ENCODE peak calls at places on chromosomes 7 and 10, in ten cellular contexts. J is breast epithelium; G is CD8-positive, alpha-beta T cell; C is fibroblast of pulmonary artery; M is neural crest cell; E is PC-3; Q is astrocyte of the spinal cord; K is nephron progenitor cell; S is lower lobe of right lung; L is HepG2. Z is an unnamed sample.

GRCh38 chr10:110387983-110388681 is 83.4 kb upstream of the SMNDC1 start:
- DNase-seq in J (no peak), G (no peak), C (peak; percentile 41), M (no peak), E (no peak), Q (no peak), K (no peak), S (no peak), L (no peak), Z (peak; percentile 80)

GRCh38 chr10:7475046-7475860 is 64.4 kb upstream of the SFMBT2 start:
- DNase-seq in J (no peak), G (no peak), C (no peak), M (peak; percentile 9), E (no peak), Q (peak; percentile 5), K (peak; percentile 35), S (no peak), L (no peak), Z (peak; percentile 1)

GRCh38 chr10:123798856-123799255 is 92.8 kb downstream of the CPXM2 start:
- DNase-seq in J (no peak), G (no peak), C (no peak), M (no peak), E (no peak), Q (no peak), K (no peak), S (no peak), L (no peak), Z (no peak)

GRCh38 chr10:101612872-101613271 is 24.8 kb downstream of the DPCD start:
- DNase-seq in J (no peak), G (no peak), C (no peak), M (no peak), E (no peak), Q (no peak), K (no peak), S (no peak), L (no peak), Z (no peak)

GRCh38 chr10:71217266-71218045 is 5.1 kb downstream of the UNC5B start:
- DNase-seq in J (no peak), G (no peak), C (no peak), M (no peak), E (no peak), Q (peak; percentile 29), K (peak; percentile 67), S (no peak), L (no peak), Z (peak; percentile 58)

GRCh38 chr10:70445718-70446485 is 4.4 kb upstream of the NODAL start:
- DNase-seq in J (no peak), G (no peak), C (peak; percentile 37), M (no peak), E (no peak), Q (peak; percentile 49), K (no peak), S (no peak), L (no peak), Z (peak; percentile 55)

GRCh38 chr10:43846187-43846680 is 197.6 kb upstream of the ZNF32 start:
- DNase-seq in J (no peak), G (peak; percentile 64), C (peak; percentile 60), M (no peak), E (no peak), Q (peak; percentile 22), K (no peak), S (no peak), L (no peak), Z (peak; percentile 80)

GRCh38 chr7:113790025-113790424 is 128.8 kb downstream of the PPP1R3A start:
- DNase-seq in J (no peak), G (no peak), C (no peak), M (no peak), E (no peak), Q (no peak), K (no peak), S (no peak), L (no peak), Z (no peak)

GRCh38 chr7:2997014-2997413 is 46.7 kb downstream of the CARD11 start:
- DNase-seq in J (no peak), G (no peak), C (no peak), M (no peak), E (no peak), Q (no peak), K (no peak), S (no peak), L (no peak), Z (no peak)

GRCh38 chr10:95295031-95295755 is 4.4 kb upstream of the PDLIM1 start:
- DNase-seq in J (peak; percentile 26), G (peak; percentile 60), C (peak; percentile 60), M (no peak), E (no peak), Q (peak; percentile 60), K (peak; percentile 38), S (peak; percentile 78), L (no peak), Z (peak; percentile 26)

GRCh38 chr7:12583181-12583580 is 12.7 kb downstream of the SCIN start:
- DNase-seq in J (no peak), G (no peak), C (no peak), M (no peak), E (no peak), Q (no peak), K (no peak), S (no peak), L (no peak), Z (no peak)

GRCh38 chr7:106238830-106239229 is 46.0 kb downstream of the NAMPT start:
- DNase-seq in J (no peak), G (no peak), C (no peak), M (no peak), E (peak; percentile 5), Q (no peak), K (no peak), S (no peak), L (no peak), Z (no peak)

GRCh38 chr7:1287629-1288225 is 55.1 kb downstream of the UNCX start:
- DNase-seq in J (no peak), G (no peak), C (no peak), M (no peak), E (no peak), Q (no peak), K (no peak), S (no peak), L (no peak), Z (no peak)

GRCh38 chr10:132804785-132805426 is 19.0 kb upstream of the NKX6-2 start:
- DNase-seq in J (no peak), G (no peak), C (no peak), M (no peak), E (no peak), Q (no peak), K (no peak), S (no peak), L (no peak), Z (no peak)

GRCh38 chr7:101059620-101059942 is 25.7 kb upstream of the TRIM56 start:
- DNase-seq in J (no peak), G (no peak), C (no peak), M (no peak), E (no peak), Q (no peak), K (no peak), S (no peak), L (no peak), Z (no peak)
- TF ChIP-seq CTCF in J (no peak), G (peak; percentile 32), C (no peak), M (peak; percentile 3), E (no peak), Q (no peak), K (peak; percentile 9), S (no peak), L (no peak), Z (no peak)

DNA sequence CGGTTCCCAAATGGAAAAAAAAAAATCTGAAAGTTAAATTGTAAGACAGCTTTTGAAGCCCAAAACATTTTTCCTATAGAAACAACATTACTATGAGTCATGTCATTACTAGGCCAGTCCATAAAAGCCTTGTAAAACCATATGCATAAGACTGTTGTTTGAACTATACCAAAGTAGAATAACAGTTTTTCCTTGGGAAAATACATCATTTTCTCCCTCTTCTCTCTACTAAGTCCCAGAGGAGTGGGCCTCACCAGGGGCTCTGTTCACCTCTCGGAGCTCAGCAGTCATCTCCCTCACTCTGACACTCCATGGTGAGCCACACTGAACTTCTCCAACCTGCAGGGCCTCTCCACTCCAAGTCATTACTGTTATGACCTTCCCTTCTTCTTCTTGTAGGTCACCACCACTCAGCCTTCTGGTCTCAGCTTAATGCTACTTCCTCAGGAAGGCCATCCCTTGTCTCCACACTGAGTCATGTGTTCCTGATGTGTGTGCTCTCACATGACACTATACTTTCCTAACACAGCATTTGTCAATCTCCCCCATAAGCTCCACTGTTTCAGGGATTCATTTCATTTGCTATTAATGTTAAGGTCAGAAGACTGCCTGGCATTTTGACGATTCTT is 32.5 kb downstream of the ZNF438 start:
- DNase-seq in J (no peak), G (no peak), C (peak; percentile 61), M (no peak), E (peak; percentile 31), Q (no peak), K (no peak), S (no peak), L (no peak), Z (peak; percentile 84)
- TF ChIP-seq CTCF in J (no peak), G (no peak), C (no peak), M (no peak), E (no peak), Q (no peak), K (no peak), S (no peak), L (no peak), Z (no peak)

GRCh38 chr10:119494224-119495060 is 48.1 kb downstream of the RGS10 start:
- DNase-seq in J (no peak), G (no peak), C (no peak), M (no peak), E (peak; percentile 67), Q (no peak), K (no peak), S (no peak), L (no peak), Z (peak; percentile 65)

GRCh38 chr10:119493155-119493554 is 49.4 kb downstream of the RGS10 start:
- DNase-seq in J (no peak), G (no peak), C (no peak), M (no peak), E (no peak), Q (no peak), K (no peak), S (no peak), L (no peak), Z (no peak)

GRCh38 chr10:119488675-119489074 is 53.8 kb downstream of the RGS10 start:
- DNase-seq in J (no peak), G (no peak), C (no peak), M (no peak), E (no peak), Q (no peak), K (no peak), S (no peak), L (no peak), Z (no peak)

GRCh38 chr10:119491941-119492340 is 50.6 kb downstream of the RGS10 start:
- DNase-seq in J (no peak), G (no peak), C (no peak), M (no peak), E (no peak), Q (no peak), K (no peak), S (no peak), L (no peak), Z (no peak)

GRCh38 chr10:119489572-119490326 is 52.8 kb downstream of the RGS10 start:
- DNase-seq in J (no peak), G (peak; percentile 85), C (peak; percentile 34), M (peak; percentile 84), E (peak; percentile 52), Q (peak; percentile 42), K (peak; percentile 85), S (no peak), L (peak; percentile 16), Z (peak; percentile 53)
- TF ChIP-seq CTCF in J (peak; percentile 69), G (peak; percentile 87), C (peak; percentile 81), M (peak; percentile 90), E (peak; percentile 88), Q (peak; percentile 95), K (peak; percentile 91), S (peak; percentile 87), L (peak; percentile 88), Z (peak; percentile 85)

GRCh38 chr7:129664029-129665012 is 52.8 kb downstream of the NRF1 start:
- DNase-seq in J (no peak), G (no peak), C (peak; percentile 85), M (no peak), E (peak; percentile 68), Q (peak; percentile 84), K (no peak), S (no peak), L (peak; percentile 42), Z (peak; percentile 59)
- TF ChIP-seq CTCF in J (peak; percentile 27), G (no peak), C (peak; percentile 60), M (peak; percentile 69), E (peak; percentile 77), Q (peak; percentile 50), K (peak; percentile 35), S (peak; percentile 31), L (peak; percentile 65), Z (peak; percentile 36)

Z was measured in foreskin fibroblast.